ENCODE peak calls at places on chromosome 16, in seven cellular contexts. T, J, H, G, O, C and K are unnamed samples.

GRCh38 chr16:57842606-57843005 is 40.3 kb upstream of the KIFC3 start:
- DNase-seq in H (no peak), J (no peak), G (no peak), T (no peak), C (no peak), O (no peak), K (no peak)

GRCh38 chr16:49315602-49316001 is 34.0 kb upstream of the CBLN1 start:
- DNase-seq in O (no peak), G (no peak), C (no peak), J (no peak), T (no peak), H (no peak), K (no peak)

GRCh38 chr16:69611103-69611640 is 45.4 kb downstream of the NFAT5 start:
- DNase-seq in T (no peak), O (no peak), H (no peak), C (no peak), G (no peak), J (no peak), K (no peak)

GRCh38 chr16:526181-527014 is 1.1 kb upstream of the CAPN15 start:
- DNase-seq in O (no peak), G (peak; percentile 81), H (peak; percentile 69), T (no peak), J (no peak), C (peak; percentile 41), K (no peak)

GRCh38 chr16:55189975-55190636 is 133.9 kb upstream of the IRX6 start:
- DNase-seq in H (no peak), C (no peak), O (no peak), J (no peak), G (no peak), T (no peak), K (no peak)

GRCh38 chr16:85851034-85851780 is 47.8 kb upstream of the IRF8 start:
- DNase-seq in C (peak; percentile 9), J (no peak), G (peak; percentile 33), H (no peak), T (no peak), O (no peak), K (no peak)

GRCh38 chr16:66020642-66021041 is 345.8 kb upstream of the CDH5 start:
- DNase-seq in H (no peak), G (no peak), C (peak; percentile 94), T (no peak), O (no peak), J (no peak), K (no peak)

GRCh38 chr16:75379339-75379738 is 54.0 kb downstream of the CFDP1 start:
- DNase-seq in T (no peak), G (no peak), J (no peak), H (no peak), C (no peak), O (no peak), K (no peak)

GRCh38 chr16:27450836-27451341 is 48.9 kb downstream of the IL21R start:
- DNase-seq in J (no peak), C (peak; percentile 53), G (no peak), H (no peak), T (no peak), O (no peak), K (no peak)

GRCh38 chr16:82990155-82990554 is 363.4 kb downstream of the CDH13 start:
- DNase-seq in G (no peak), T (peak; percentile 34), H (no peak), O (no peak), J (peak; percentile 51), C (peak; percentile 57), K (no peak)

GRCh38 chr16:78002915-78003538 is 19.3 kb upstream of the CLEC3A start:
- DNase-seq in H (peak; percentile 78), T (peak; percentile 49), C (peak; percentile 87), G (peak; percentile 95), O (peak; percentile 64), J (peak; percentile 41), K (peak; percentile 86)

GRCh38 chr16:90044111-90044551 is 24.9 kb upstream of the DBNDD1 start:
- DNase-seq in H (no peak), O (peak; percentile 49), T (no peak), G (peak; percentile 63), J (no peak), C (no peak), K (peak; percentile 89)

GRCh38 chr16:77459534-77460412 is 24.9 kb upstream of the ADAMTS18 start:
- DNase-seq in H (no peak), C (no peak), T (no peak), O (no peak), G (no peak), J (no peak), K (no peak)

GRCh38 chr16:84907575-84907974 is 87.8 kb downstream of the CRISPLD2 start:
- DNase-seq in G (peak; percentile 75), T (peak; percentile 19), J (no peak), O (no peak), C (peak; percentile 69), H (no peak), K (no peak)

GRCh38 chr16:46972971-46973456 is 460 bp downstream of the DNAJA2 start:
- DNase-seq in H (peak; percentile 50), J (peak; percentile 13), C (peak; percentile 12), T (no peak), O (peak; percentile 22), G (peak; percentile 72), K (peak; percentile 57)

GRCh38 chr16:73113326-73113720 is 65.4 kb upstream of the ZFHX3 start:
- DNase-seq in H (no peak), J (peak; percentile 37), G (no peak), C (peak; percentile 78), O (no peak), T (no peak), K (no peak)

GRCh38 chr16:85436636-85437160 is 176.4 kb upstream of the GSE1 start:
- DNase-seq in O (peak; percentile 31), C (peak; percentile 15), G (no peak), J (no peak), T (no peak), H (peak; percentile 67), K (no peak)

GRCh38 chr16:78993342-78993741 is 607.2 kb downstream of the MAF start:
- DNase-seq in H (no peak), T (no peak), C (no peak), J (no peak), G (no peak), O (no peak), K (no peak)

DNA sequence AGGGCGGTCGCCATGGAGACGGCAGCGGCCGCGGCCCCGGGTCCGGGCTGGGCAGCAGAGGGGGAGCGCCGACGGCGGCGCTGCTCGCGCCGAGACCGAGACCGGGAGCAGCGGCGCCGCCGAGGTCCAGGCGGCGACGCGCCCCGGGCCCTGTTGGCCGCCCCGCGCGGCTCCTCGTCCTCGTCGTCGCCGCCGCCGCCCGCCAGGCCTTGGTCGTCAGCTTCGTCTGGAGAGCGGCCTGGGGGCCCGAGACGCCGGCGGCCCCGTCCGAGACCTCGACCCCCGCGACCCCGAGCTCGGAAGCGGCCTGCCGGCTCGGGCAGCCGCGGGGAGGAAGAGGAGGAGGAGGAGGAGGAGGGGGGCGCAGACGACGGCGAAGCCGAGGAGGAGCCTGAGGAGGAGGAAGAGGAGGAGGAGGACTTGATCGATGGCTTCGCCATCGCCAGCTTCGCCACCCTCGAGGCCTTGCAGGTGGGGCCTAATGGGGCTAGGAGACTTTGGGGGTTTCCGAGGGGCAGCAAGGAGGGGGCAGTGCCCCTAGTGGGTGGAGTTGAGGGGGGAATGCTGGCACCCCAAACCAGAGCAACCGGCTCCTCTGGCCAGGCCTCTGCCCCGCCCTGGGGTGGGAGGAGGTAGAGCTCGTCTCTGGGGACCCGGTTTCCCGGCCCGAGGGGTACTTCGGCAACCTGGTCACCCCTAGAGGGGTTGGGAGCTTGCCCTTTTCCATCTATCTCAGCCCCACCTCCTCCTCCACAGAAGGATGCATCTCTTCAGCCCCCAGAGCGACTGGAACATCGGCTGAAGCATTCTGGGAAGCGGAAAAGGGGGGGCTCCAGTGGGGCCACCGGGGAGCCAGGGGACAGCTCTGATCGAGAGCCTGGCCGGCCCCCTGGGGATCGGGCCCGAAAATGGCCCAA is 1.5 kb downstream of the FBRS start:
- DNase-seq in J (peak; percentile 13), G (no peak), C (no peak), T (no peak), O (peak; percentile 49), H (peak; percentile 35), K (peak; percentile 67)
- TF ChIP-seq CTCF in J (no peak), G (no peak), C (no peak), T (no peak), O (no peak), H (no peak), K (peak; percentile 11)

GRCh38 chr16:53911506-53911905 is 207.6 kb downstream of the FTO start:
- DNase-seq in J (no peak), O (no peak), T (no peak), H (no peak), C (peak; percentile 50), G (no peak), K (no peak)
- TF ChIP-seq CTCF in J (no peak), O (no peak), T (no peak), H (peak; percentile 4), C (no peak), G (no peak), K (no peak)

GRCh38 chr16:88747588-88748301 is 37.3 kb downstream of the PIEZO1 start:
- DNase-seq in H (peak; percentile 47), T (no peak), C (no peak), O (no peak), G (no peak), J (no peak), K (peak; percentile 90)
- TF ChIP-seq CTCF in H (peak; percentile 38), T (peak; percentile 38), C (peak; percentile 16), O (no peak), G (no peak), J (peak; percentile 3), K (peak; percentile 89)

DNA sequence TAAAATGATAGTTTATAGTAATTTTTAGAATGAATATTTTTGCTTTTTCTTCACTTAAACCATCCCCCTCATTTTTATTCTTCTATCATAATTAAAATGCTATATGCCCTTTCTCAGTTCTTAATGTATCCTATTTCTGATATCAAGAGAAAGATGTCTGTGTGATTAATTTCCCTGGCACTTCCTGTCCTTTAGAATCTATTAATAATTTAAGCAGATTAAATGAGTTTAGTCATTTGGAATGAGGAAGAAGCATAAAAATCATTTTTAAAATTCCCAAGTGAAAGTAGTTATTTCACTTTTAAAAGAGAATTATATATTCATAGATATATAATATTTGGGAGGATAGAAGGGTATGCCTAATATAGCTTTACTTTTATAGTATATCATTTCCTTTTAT is 27.8 kb upstream of the CDR2 start:
- DNase-seq in G (no peak), T (no peak), O (no peak), C (no peak), H (no peak), J (no peak), K (no peak)
- TF ChIP-seq CTCF in G (no peak), T (no peak), O (no peak), C (no peak), H (no peak), J (no peak), K (no peak)